ENCODE peak calls at places on chromosomes 13 and 19, in five cellular contexts. H, O, S, R and D are unnamed samples. For H3K9me3, the result is how much of the 10 kb centered on the place peaks cover.

GRCh38 chr19:13102666-13103584 is at the start of gene LYL1:
- DNase-seq in H (no peak), O (peak), S (no peak), R (peak), D (no peak)

GRCh38 chr13:113474179-113474578 is 16.3 kb downstream of the DCUN1D2 start:
- DNase-seq in H (no peak), O (peak), S (no peak), R (no peak), D (no peak)

GRCh38 chr19:19489804-19490204 is 25.5 kb downstream of the TSSK6 start:
- DNase-seq in H (no peak), O (no peak), S (no peak), R (peak), D (no peak)

GRCh38 chr13:28401303-28402056 is 93.4 kb downstream of the FLT1 start:
- DNase-seq in H (no peak), O (no peak), S (no peak), R (no peak), D (peak)

GRCh38 chr13:72062566-72062965 is 195.6 kb upstream of the DACH1 start:
- DNase-seq in H (no peak), O (peak), S (no peak), R (peak), D (no peak)

GRCh38 chr19:46697142-46697960 is 19.6 kb downstream of the PRKD2 start:
- DNase-seq in H (no peak), O (peak), S (peak), R (peak), D (no peak)

GRCh38 chr13:84917252-84917878 is 881.9 kb downstream of the SLITRK6 start:
- DNase-seq in H (no peak), O (no peak), S (no peak), R (no peak), D (no peak)

GRCh38 chr13:59337070-59337469 is 826.7 kb downstream of the DIAPH3 start:
- DNase-seq in H (no peak), O (no peak), S (no peak), R (no peak), D (no peak)

GRCh38 chr19:40441719-40442253 is 2.3 kb downstream of the SERTAD3 start:
- DNase-seq in H (no peak), O (no peak), S (no peak), R (no peak), D (no peak)

GRCh38 chr13:62512194-62513141 is 1096.8 kb upstream of the PCDH20 start:
- DNase-seq in H (no peak), O (peak), S (no peak), R (peak), D (peak)

GRCh38 chr13:52725302-52725701 is 14.3 kb downstream of the CNMD start:
- DNase-seq in H (no peak), O (no peak), S (no peak), R (no peak), D (no peak)

GRCh38 chr19:4516939-4517300 is 1.4 kb downstream of the PLIN4 start:
- DNase-seq in H (no peak), O (no peak), S (no peak), R (no peak), D (no peak)

GRCh38 chr13:77563110-77563509 is 27.6 kb downstream of the SCEL start:
- DNase-seq in H (no peak), O (no peak), S (no peak), R (no peak), D (no peak)

GRCh38 chr19:40754611-40755247 is 3.7 kb downstream of the SNRPA start:
- DNase-seq in H (no peak), O (peak), S (no peak), R (no peak), D (no peak)

GRCh38 chr19:46904114-46905060 is 43.6 kb downstream of the ARHGAP35 start:
- DNase-seq in H (no peak), O (no peak), S (no peak), R (no peak), D (no peak)

GRCh38 chr13:114005206-114005720 is 31.4 kb upstream of the C13orf46 start:
- DNase-seq in H (no peak), O (no peak), S (no peak), R (no peak), D (no peak)

GRCh38 chr19:17753976-17754375 is 2.7 kb downstream of the FCHO1 start:
- DNase-seq in H (no peak), O (no peak), S (no peak), R (peak), D (no peak)

GRCh38 chr19:45075215-45076028 is 856 bp downstream of the ZNF296 start:
- DNase-seq in H (no peak), O (peak), S (peak), R (peak), D (peak)

GRCh38 chr19:976476-976875 is 7.7 kb upstream of the WDR18 start:
- DNase-seq in H (no peak), O (no peak), S (no peak), R (no peak), D (no peak)

GRCh38 chr19:2337329-2337707 is 8.8 kb downstream of the SPPL2B start:
- DNase-seq in H (no peak), O (no peak), S (no peak), R (peak), D (no peak)

DNA sequence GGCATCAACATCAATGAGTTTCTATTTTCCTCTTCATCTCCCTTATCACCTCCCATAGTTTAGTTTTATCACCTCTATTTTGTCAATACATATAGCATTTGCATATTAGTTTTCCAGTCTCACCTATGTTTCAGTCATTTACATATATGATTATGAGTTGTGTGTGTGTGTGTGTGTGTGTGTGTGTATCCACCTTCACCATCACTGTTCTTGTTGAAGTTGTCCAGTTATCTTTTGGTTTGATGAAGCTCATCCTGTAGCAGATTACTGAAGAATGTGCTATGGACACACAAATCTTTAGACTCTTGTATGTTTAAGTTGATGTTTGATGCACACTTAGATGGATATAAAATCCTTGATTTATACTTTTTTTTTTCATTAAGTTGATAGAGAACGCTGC is 40.5 kb downstream of the SPACA7 start:
- DNase-seq in H (no peak), O (no peak), S (no peak), R (no peak), D (no peak)
- H3K9me3 ChIP-seq in H (half or more), O (under half), S (under half), R (under half), D (under half)

GRCh38 chr19:11948646-11949045 is 16.2 kb upstream of the ZNF763 start:
- DNase-seq in H (no peak), O (no peak), S (no peak), R (no peak), D (no peak)
- H3K9me3 ChIP-seq in H (half or more), O (half or more), S (half or more), R (half or more), D (half or more)

GRCh38 chr19:32890326-32890725 is 20.8 kb upstream of the SLC7A9 start:
- DNase-seq in H (no peak), O (no peak), S (no peak), R (no peak), D (no peak)
- H3K9me3 ChIP-seq in H (under half), O (under half), S (under half), R (under half), D (under half)

DNA sequence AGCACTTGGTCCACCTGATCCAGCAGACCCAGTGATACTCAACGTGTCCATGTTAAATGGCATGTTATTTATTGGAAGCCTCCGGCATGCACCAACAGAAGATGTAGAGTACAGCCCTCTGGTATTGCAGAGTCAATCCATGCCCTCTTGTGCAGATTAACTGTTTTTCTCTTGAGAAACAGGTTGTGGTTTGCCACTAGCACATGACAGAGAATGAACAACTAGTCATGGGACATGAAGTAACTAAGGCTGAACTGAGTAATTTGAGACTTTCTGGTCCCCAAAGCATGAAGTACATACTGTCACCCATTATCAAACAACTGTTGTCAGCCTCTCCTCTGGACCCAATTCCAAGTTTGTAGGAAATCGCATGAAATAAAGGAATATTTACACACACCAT is 3.2 kb downstream of the ZNF562 start:
- DNase-seq in H (no peak), O (no peak), S (no peak), R (no peak), D (peak)
- H3K9me3 ChIP-seq in H (under half), O (under half), S (under half), R (under half), D (under half)

DNA sequence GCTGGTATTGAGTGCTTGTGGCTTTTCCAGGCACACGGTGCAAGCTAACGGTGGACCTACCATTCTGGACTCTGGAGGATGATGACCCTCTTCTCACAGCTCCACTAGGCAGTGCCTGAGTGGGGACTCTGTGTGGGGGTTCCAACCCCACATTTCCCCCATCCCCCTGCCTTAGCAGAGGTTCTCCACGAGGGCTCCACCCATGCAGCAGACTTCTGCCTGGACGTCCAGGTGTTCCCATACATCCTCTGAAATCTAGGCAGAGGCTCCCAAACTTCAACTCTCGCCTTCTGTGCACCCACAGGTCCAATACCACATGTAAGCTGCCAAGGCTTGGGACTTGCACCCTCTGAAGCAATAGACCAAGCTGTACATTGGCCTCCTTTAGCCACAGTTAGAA is 25.3 kb upstream of the ZSCAN18 start:
- DNase-seq in H (no peak), O (no peak), S (no peak), R (peak), D (no peak)
- H3K9me3 ChIP-seq in H (half or more), O (half or more), S (half or more), R (under half), D (under half)

GRCh38 chr19:23054456-23054855 is 51.5 kb upstream of the ZNF728 start:
- DNase-seq in H (no peak), O (no peak), S (no peak), R (no peak), D (no peak)
- H3K9me3 ChIP-seq in H (under half), O (under half), S (under half), R (under half), D (under half)

GRCh38 chr19:58217607-58218391 is 10.9 kb upstream of the ZNF544 start:
- DNase-seq in H (no peak), O (no peak), S (no peak), R (no peak), D (no peak)
- H3K9me3 ChIP-seq in H (half or more), O (half or more), S (under half), R (under half), D (under half)

GRCh38 chr13:50189450-50189849 is 174.2 kb downstream of the KCNRG start:
- DNase-seq in H (no peak), O (no peak), S (no peak), R (no peak), D (no peak)
- H3K9me3 ChIP-seq in H (under half), O (under half), S (under half), R (under half), D (under half)

GRCh38 chr19:37583340-37583739 is 11.3 kb downstream of the ZNF571 start:
- DNase-seq in H (no peak), O (no peak), S (no peak), R (peak), D (no peak)
- H3K9me3 ChIP-seq in H (half or more), O (half or more), S (under half), R (under half), D (under half)

GRCh38 chr19:35162471-35163326 is 8.2 kb downstream of the FXYD5 start:
- DNase-seq in H (no peak), O (no peak), S (peak), R (no peak), D (no peak)
- H3K9me3 ChIP-seq in H (under half), O (under half), S (under half), R (under half), D (under half)